ENCODE peak calls at places on chromosomes 16 and 17, in four cellular contexts. One of them, this sample, is unnamed.

GRCh38 chr16:25051446-25052160 is 36.4 kb upstream of the ARHGAP17 start:
- DNase-seq in H1: no peak
- DNase-seq in K562: no peak
- DNase-seq in SK-N-SH: no peak
- DNase-seq in this sample: no peak

GRCh38 chr16:67666032-67666537 is 465 bp downstream of the ENKD1 start:
- DNase-seq in SK-N-SH: peak
- DNase-seq in H1: no peak
- DNase-seq in K562: peak
- DNase-seq in this sample: peak

GRCh38 chr17:42284020-42284369 is 4.3 kb upstream of the STAT5A start:
- DNase-seq in K562: no peak
- DNase-seq in SK-N-SH: peak
- DNase-seq in H1: no peak
- DNase-seq in this sample: no peak

GRCh38 chr17:49496183-49496865 is 1.2 kb downstream of the NGFR start:
- DNase-seq in K562: peak
- DNase-seq in SK-N-SH: peak
- DNase-seq in H1: no peak
- DNase-seq in this sample: peak

GRCh38 chr17:45279898-45280297 is 18.0 kb upstream of the SPATA32 start:
- DNase-seq in K562: no peak
- DNase-seq in SK-N-SH: no peak
- DNase-seq in H1: no peak
- DNase-seq in this sample: no peak

GRCh38 chr17:32111141-32111771 is 31.0 kb upstream of the RHOT1 start:
- DNase-seq in SK-N-SH: peak
- DNase-seq in H1: peak
- DNase-seq in K562: peak
- DNase-seq in this sample: peak

GRCh38 chr16:51440096-51440495 is 289.0 kb upstream of the SALL1 start:
- DNase-seq in SK-N-SH: no peak
- DNase-seq in H1: no peak
- DNase-seq in K562: no peak
- DNase-seq in this sample: no peak

GRCh38 chr16:30368122-30368791 is 2.0 kb downstream of the TBC1D10B start:
- DNase-seq in H1: no peak
- DNase-seq in SK-N-SH: no peak
- DNase-seq in K562: peak
- DNase-seq in this sample: no peak

GRCh38 chr17:34306466-34306865 is 12.8 kb upstream of the CCL8 start:
- DNase-seq in H1: peak
- DNase-seq in K562: no peak
- DNase-seq in SK-N-SH: peak
- DNase-seq in this sample: peak

GRCh38 chr17:80790981-80791742 is 200.5 kb upstream of the CHMP6 start:
- DNase-seq in SK-N-SH: no peak
- DNase-seq in K562: no peak
- DNase-seq in H1: no peak
- DNase-seq in this sample: no peak

GRCh38 chr17:5254903-5255521 is 20.4 kb upstream of the SCIMP start:
- DNase-seq in H1: no peak
- DNase-seq in SK-N-SH: no peak
- DNase-seq in K562: no peak
- DNase-seq in this sample: no peak

GRCh38 chr17:59357929-59358328 is 26.5 kb downstream of the YPEL2 start:
- DNase-seq in SK-N-SH: no peak
- DNase-seq in H1: no peak
- DNase-seq in K562: no peak
- DNase-seq in this sample: no peak

GRCh38 chr17:68344701-68345136 is 53.4 kb downstream of the ARSG start:
- DNase-seq in SK-N-SH: no peak
- DNase-seq in H1: no peak
- DNase-seq in K562: no peak
- DNase-seq in this sample: no peak

GRCh38 chr16:66935319-66936011 is at the start of gene CES2:
- DNase-seq in K562: peak
- DNase-seq in SK-N-SH: peak
- DNase-seq in H1: no peak
- DNase-seq in this sample: no peak

DNA sequence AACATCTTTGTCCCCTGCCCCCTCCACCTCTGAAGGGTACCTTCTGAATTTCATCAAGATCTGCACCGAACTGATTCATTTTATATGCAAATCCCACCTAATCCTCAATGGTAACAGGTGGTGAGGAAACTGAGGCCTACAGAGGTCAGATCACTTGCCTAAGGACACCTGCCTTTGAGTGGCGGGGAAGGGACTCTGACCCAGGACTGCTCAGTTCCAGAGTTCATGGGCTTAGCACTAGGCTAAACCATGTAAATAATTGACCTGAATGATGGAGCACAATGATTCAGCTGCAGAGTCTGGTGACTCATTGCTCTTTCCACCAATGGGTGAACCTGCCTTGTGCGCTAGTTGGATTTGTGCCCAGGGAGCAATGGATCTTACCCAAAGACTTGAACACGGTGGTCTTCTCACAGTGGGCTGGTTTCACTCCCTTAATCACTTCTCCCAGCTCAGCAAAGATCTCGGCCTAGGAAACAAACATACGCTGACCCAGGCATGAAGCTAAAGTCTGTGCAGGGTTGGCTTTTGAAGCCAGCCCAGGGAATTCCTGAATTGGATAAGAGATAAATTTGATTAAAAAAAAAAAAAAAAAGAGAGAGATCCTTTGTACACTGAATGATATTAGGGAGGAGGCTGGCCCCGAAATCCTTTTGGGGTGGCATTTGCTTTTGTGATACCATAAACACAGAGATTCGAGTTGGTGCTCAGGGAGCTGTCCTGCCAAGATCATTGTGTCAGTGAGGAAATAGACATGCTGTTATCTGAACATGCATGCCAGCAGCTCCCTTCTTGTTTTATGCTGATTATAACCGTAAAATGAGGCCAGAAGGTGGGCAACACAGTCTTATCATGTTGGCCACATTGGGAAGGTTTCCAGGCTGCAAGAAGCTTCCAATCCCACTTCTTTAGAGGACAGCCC is 17.0 kb downstream of the CRYM start:
- DNase-seq in K562: peak
- DNase-seq in SK-N-SH: no peak
- DNase-seq in H1: no peak
- DNase-seq in this sample: no peak
- TF ChIP-seq TEAD4 in K562: no peak
- TF ChIP-seq TEAD4 in SK-N-SH: no peak
- TF ChIP-seq TEAD4 in H1: no peak
- TF ChIP-seq TEAD4 in this sample: no peak

DNA sequence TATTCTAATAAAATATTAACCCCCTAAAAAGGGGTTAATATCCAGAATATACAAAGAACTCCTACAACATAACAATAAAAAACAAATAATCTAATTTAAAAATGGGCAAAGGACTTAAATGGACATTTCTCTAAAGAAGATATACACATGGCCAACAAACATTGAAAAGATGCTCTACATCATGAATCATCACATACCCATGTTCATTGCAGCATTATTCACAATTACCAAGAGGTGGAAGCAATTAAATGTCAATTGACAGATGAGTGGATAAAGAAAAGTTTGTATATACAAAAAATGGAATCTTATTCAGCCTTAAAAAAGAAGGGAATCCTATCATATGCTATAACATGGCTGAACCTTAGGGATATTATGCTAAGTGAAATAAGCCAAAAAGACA is 36.8 kb downstream of the CPD start:
- DNase-seq in SK-N-SH: no peak
- DNase-seq in K562: no peak
- DNase-seq in H1: no peak
- DNase-seq in this sample: no peak
- TF ChIP-seq TEAD4 in SK-N-SH: no peak
- TF ChIP-seq TEAD4 in K562: no peak
- TF ChIP-seq TEAD4 in H1: no peak
- TF ChIP-seq TEAD4 in this sample: no peak

GRCh38 chr16:89695086-89695874 is 6.2 kb downstream of the SPATA2L start:
- DNase-seq in H1: no peak
- DNase-seq in SK-N-SH: peak
- DNase-seq in K562: no peak
- DNase-seq in this sample: no peak

GRCh38 chr16:89696598-89697128 is 4.8 kb downstream of the SPATA2L start:
- DNase-seq in H1: no peak
- DNase-seq in K562: no peak
- DNase-seq in SK-N-SH: peak
- DNase-seq in this sample: no peak

GRCh38 chr16:89697161-89697615 is 4.3 kb downstream of the SPATA2L start:
- DNase-seq in K562: no peak
- DNase-seq in SK-N-SH: peak
- DNase-seq in H1: no peak
- DNase-seq in this sample: no peak

GRCh38 chr16:89697616-89698331 is 3.7 kb downstream of the SPATA2L start:
- DNase-seq in K562: no peak
- DNase-seq in SK-N-SH: peak
- DNase-seq in H1: no peak
- DNase-seq in this sample: no peak

DNA sequence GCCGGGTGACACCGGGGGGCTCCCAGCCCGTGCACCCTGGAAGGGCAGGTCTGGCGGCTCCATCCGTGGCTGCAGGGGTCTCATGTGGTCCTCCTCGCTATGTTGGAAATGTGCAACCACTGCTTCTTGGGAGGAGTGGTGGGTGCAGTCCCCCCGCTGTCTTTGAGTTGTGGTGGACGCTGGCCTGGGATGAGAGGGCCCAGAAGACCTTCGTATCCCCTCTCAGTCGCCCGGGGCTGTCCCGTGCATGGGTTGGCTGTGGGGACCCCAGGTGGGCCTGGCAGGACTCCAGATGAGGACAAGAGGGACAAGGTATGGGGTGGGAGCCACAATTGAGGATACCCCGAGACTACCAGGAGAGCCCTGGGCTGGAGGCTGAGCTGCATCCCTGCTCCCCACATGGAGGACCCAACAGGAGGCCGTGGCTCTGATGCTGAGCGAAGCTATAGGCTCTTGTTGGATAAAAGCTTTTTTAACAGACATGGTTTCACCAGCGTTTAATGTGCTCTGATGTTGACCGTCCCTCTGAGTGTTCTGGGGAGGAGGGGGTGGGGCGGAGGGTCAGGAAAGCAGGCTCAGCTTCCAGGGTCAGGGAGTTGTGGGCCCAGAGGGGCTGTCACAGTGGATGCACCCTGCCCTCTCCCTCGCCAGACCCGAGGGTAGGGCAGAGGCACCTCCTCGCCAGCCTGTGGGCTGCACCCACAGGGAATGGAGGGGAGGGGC is 5.5 kb downstream of the SPATA2L start:
- DNase-seq in K562: no peak
- DNase-seq in SK-N-SH: peak
- DNase-seq in H1: no peak
- DNase-seq in this sample: no peak
- TF ChIP-seq TEAD4 in K562: no peak
- TF ChIP-seq TEAD4 in SK-N-SH: no peak
- TF ChIP-seq TEAD4 in H1: no peak
- TF ChIP-seq TEAD4 in this sample: no peak

DNA sequence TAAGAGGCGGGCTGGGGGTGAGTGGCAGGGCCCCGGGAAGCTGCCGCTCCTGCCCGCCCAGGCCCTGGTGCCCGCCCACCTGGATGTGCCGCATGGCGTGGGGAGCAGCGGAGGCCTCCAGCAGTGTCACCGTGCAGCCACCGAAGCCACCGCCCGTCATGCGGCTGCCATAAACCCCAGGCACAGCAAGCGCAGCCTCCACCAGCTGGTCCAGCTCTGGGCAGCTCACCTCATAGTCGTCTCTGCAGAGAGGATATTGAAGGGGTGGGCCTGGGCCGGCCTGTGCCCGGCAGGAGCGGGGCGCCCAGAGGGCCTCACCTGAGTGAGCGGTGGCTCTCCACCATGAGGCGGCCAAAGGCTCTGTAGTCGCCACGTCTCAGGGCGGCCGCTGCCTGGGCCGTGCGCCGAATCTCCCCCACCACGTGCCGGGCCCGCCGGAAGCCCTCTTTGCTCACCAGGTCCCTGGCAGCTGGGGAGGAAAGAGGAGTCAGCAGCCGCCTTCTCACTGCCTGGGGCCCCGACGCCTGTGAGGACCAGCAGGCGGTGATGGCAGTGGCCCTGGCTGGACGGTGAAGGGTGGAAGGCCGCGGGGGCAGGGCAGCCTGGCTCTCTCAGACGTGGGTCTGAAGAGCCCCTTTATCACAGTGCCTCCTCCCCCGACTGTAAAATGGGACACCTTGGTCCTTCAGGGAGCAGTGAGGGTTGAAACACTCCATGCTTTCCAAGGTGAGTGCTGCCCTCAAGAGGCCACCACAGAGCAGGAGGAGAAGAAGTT is 6.7 kb downstream of the GALK1 start:
- DNase-seq in SK-N-SH: peak
- DNase-seq in H1: no peak
- DNase-seq in K562: no peak
- DNase-seq in this sample: peak
- TF ChIP-seq TEAD4 in SK-N-SH: no peak
- TF ChIP-seq TEAD4 in H1: no peak
- TF ChIP-seq TEAD4 in K562: no peak
- TF ChIP-seq TEAD4 in this sample: no peak

GRCh38 chr16:3999890-4000325 is 116.3 kb downstream of the ADCY9 start:
- DNase-seq in H1: no peak
- DNase-seq in K562: no peak
- DNase-seq in SK-N-SH: no peak
- DNase-seq in this sample: no peak

GRCh38 chr16:4003166-4003565 is 113.1 kb downstream of the ADCY9 start:
- DNase-seq in K562: no peak
- DNase-seq in SK-N-SH: no peak
- DNase-seq in H1: no peak
- DNase-seq in this sample: no peak

GRCh38 chr16:3998793-3999478 is 117.3 kb downstream of the ADCY9 start:
- DNase-seq in H1: no peak
- DNase-seq in SK-N-SH: no peak
- DNase-seq in K562: no peak
- DNase-seq in this sample: no peak

GRCh38 chr16:3997231-3997841 is 116.8 kb upstream of the CREBBP start:
- DNase-seq in K562: no peak
- DNase-seq in SK-N-SH: no peak
- DNase-seq in H1: no peak
- DNase-seq in this sample: no peak

GRCh38 chr16:3999479-3999868 is 116.8 kb downstream of the ADCY9 start:
- DNase-seq in SK-N-SH: no peak
- DNase-seq in K562: no peak
- DNase-seq in H1: no peak
- DNase-seq in this sample: peak
- TF ChIP-seq TEAD4 in SK-N-SH: no peak
- TF ChIP-seq TEAD4 in K562: no peak
- TF ChIP-seq TEAD4 in H1: no peak
- TF ChIP-seq TEAD4 in this sample: no peak